ENCODE peak calls at places on chromosome 9, in eight cellular contexts. N is adrenal gland, D is IMR-90, T is HCT116, C is sigmoid colon, J is A549, E is transverse colon, I is uterus. Z is an unnamed sample.
A peak's percentile ranks its signal among the peaks of the same experiment; 100 is the strongest.

GRCh38 chr9:134614256-134614655 is 27.3 kb upstream of the COL5A1 start:
- DNase-seq in E (no peak), N (no peak), J (no peak), T (no peak), I (no peak), C (no peak), D (no peak), Z (no peak)

GRCh38 chr9:32968101-32969011 is 33.1 kb downstream of the APTX start:
- DNase-seq in E (peak; percentile 47), C (no peak), T (peak; percentile 6), N (peak; percentile 57), I (peak; percentile 47), J (peak; percentile 30), D (peak; percentile 57), Z (peak; percentile 82)

GRCh38 chr9:73038613-73039012 is 85.8 kb upstream of the ALDH1A1 start:
- DNase-seq in C (peak; percentile 84), T (no peak), E (peak; percentile 42), D (no peak), J (no peak), I (peak; percentile 68), N (peak; percentile 16), Z (peak; percentile 64)

GRCh38 chr9:38058452-38059232 is 10.4 kb downstream of the SHB start:
- DNase-seq in C (no peak), I (no peak), N (no peak), E (no peak), D (no peak), T (no peak), J (no peak), Z (no peak)

GRCh38 chr9:126745574-126746411 is 59.0 kb upstream of the ZBTB43 start:
- DNase-seq in N (no peak), I (no peak), E (no peak), T (no peak), C (no peak), J (no peak), D (no peak), Z (no peak)

GRCh38 chr9:20512106-20512505 is 110.2 kb downstream of the MLLT3 start:
- DNase-seq in C (no peak), I (no peak), J (peak; percentile 8), D (peak; percentile 72), E (no peak), N (no peak), T (no peak), Z (no peak)

GRCh38 chr9:133880851-133881634 is 111.1 kb downstream of the VAV2 start:
- DNase-seq in J (no peak), E (no peak), D (peak; percentile 29), C (no peak), T (no peak), I (no peak), N (no peak), Z (no peak)

GRCh38 chr9:16294371-16294770 is 576.1 kb downstream of the BNC2 start:
- DNase-seq in C (no peak), I (no peak), T (no peak), J (no peak), D (no peak), E (no peak), N (no peak), Z (no peak)

GRCh38 chr9:78921341-78921740 is 624.4 kb downstream of the PSAT1 start:
- DNase-seq in D (peak; percentile 43), E (no peak), T (no peak), I (no peak), N (no peak), J (no peak), C (no peak), Z (no peak)

GRCh38 chr9:126383395-126384104 is 56.9 kb downstream of the MVB12B start:
- DNase-seq in J (no peak), E (peak; percentile 6), N (peak; percentile 4), T (no peak), I (no peak), C (no peak), D (no peak), Z (no peak)

GRCh38 chr9:79611091-79611614 is 39.4 kb downstream of the TLE4 start:
- DNase-seq in E (no peak), D (peak; percentile 96), T (no peak), I (no peak), C (no peak), J (no peak), N (no peak), Z (no peak)

GRCh38 chr9:1979815-1980367 is 35.3 kb upstream of the SMARCA2 start:
- DNase-seq in I (no peak), C (no peak), T (no peak), N (no peak), D (peak; percentile 49), J (no peak), E (no peak), Z (no peak)

GRCh38 chr9:35733109-35733541 is 659 bp downstream of the CREB3 start:
- DNase-seq in N (no peak), D (peak; percentile 75), T (peak; percentile 79), J (peak; percentile 79), I (no peak), C (no peak), E (peak; percentile 47), Z (peak; percentile 25)

GRCh38 chr9:22158275-22158674 is 149.2 kb upstream of the CDKN2B start:
- DNase-seq in N (no peak), I (no peak), C (no peak), J (no peak), T (no peak), D (peak; percentile 12), E (no peak), Z (no peak)

GRCh38 chr9:137397675-137398423 is 25.1 kb downstream of the EXD3 start:
- DNase-seq in I (no peak), N (no peak), J (no peak), D (no peak), C (no peak), E (no peak), T (no peak), Z (no peak)

GRCh38 chr9:114908796-114909448 is 21.5 kb downstream of the TNFSF8 start:
- DNase-seq in T (no peak), N (no peak), I (no peak), J (no peak), E (no peak), D (peak; percentile 63), C (no peak), Z (no peak)

GRCh38 chr9:69671291-69671903 is 774 bp downstream of the APBA1 start:
- DNase-seq in T (no peak), D (no peak), E (peak; percentile 20), J (no peak), I (peak; percentile 16), C (no peak), N (peak; percentile 18), Z (peak; percentile 40)

GRCh38 chr9:15276328-15276969 is 30.6 kb downstream of the TTC39B start:
- DNase-seq in T (no peak), C (no peak), E (peak; percentile 61), I (no peak), J (no peak), D (no peak), N (no peak), Z (no peak)

GRCh38 chr9:16509946-16510504 is 360.4 kb downstream of the BNC2 start:
- DNase-seq in I (peak; percentile 70), J (no peak), D (peak; percentile 81), C (no peak), T (no peak), N (no peak), E (no peak), Z (no peak)

GRCh38 chr9:88989961-88990570 is 1.2 kb upstream of the S1PR3 start:
- DNase-seq in C (no peak), T (no peak), D (no peak), J (no peak), I (peak; percentile 14), N (no peak), E (no peak), Z (no peak)

GRCh38 chr9:81411961-81412360 is 277.4 kb downstream of the TLE1 start:
- DNase-seq in I (no peak), C (no peak), E (no peak), J (no peak), N (no peak), T (no peak), D (peak; percentile 65), Z (no peak)

GRCh38 chr9:120284796-120285195 is 295.2 kb downstream of the CDK5RAP2 start:
- DNase-seq in E (no peak), I (no peak), J (no peak), T (no peak), N (no peak), C (no peak), D (no peak), Z (no peak)

GRCh38 chr9:81465468-81466002 is 223.8 kb downstream of the TLE1 start:
- DNase-seq in E (no peak), N (no peak), D (peak; percentile 25), J (no peak), I (no peak), T (no peak), C (no peak), Z (no peak)

GRCh38 chr9:123746765-123747164 is 183.2 kb downstream of the DENND1A start:
- DNase-seq in I (no peak), J (no peak), T (no peak), D (no peak), C (no peak), E (no peak), N (no peak), Z (no peak)
- TF ChIP-seq POLR2A in I (no peak), J (no peak), T (no peak), D (no peak), C (no peak), E (no peak), N (no peak), Z (no peak)

DNA sequence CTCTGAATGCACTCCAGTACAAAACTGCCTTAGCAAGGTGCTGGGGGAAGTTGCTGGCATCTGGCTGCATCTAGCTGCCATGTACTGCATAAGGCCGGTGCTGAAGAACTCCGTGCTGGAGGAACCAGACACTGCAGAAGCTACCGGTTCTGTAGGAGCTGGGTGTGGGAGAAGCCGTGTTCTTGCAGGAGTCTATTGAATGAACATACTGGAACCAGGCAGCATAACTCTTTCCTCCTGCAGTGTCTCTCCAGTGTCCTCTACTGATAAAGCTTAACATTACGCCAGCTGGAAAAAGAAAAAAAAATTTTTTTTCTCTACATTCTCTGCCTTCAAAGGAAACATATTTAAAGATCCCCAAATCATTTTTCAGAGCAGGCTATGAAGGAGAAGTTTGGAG is 38.5 kb downstream of the VPS13A start:
- DNase-seq in T (no peak), D (peak; percentile 55), E (no peak), J (no peak), I (no peak), C (no peak), N (no peak), Z (peak; percentile 19)
- TF ChIP-seq CTCF in T (no peak), D (peak; percentile 53), E (no peak), J (peak; percentile 42), I (no peak), C (no peak), N (peak; percentile 19), Z (no peak)

DNA sequence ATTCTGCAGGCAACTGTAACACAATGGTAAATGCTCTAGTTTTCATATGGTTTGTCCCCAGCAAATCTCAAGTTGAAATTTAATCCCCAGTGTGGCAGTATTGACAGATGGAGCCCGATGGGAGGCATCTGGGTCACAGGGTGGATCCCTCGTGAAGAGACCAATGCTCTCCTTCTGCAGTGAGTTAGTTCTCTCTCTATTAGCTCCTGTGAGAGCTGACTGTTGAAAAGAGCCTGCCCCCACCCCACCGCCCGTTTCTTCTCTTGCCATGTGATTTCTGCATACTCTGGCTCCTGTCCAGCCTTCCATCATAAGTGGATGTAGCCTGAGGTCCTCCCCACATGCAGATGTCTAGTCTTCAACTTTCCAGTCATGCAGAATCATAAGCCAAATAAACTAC is 27.0 kb downstream of the IARS1 start:
- DNase-seq in N (no peak), C (no peak), I (no peak), D (no peak), E (no peak), T (no peak), J (no peak), Z (no peak)
- H3K4me1 ChIP-seq in N (peaks cover 9% of the 10 kb centered on the region), C (no peaks in the 10 kb centered on the region), I (no peaks in the 10 kb centered on the region), D (peaks cover 2% of the 10 kb centered on the region), E (no peaks in the 10 kb centered on the region), T (no peaks in the 10 kb centered on the region), J (no peaks in the 10 kb centered on the region), Z (no peaks in the 10 kb centered on the region)

GRCh38 chr9:104606202-104606601 is 775 bp upstream of the OR13C2 start:
- DNase-seq in T (no peak), C (no peak), N (no peak), I (no peak), E (no peak), J (no peak), D (no peak), Z (no peak)
- TF ChIP-seq POLR2A in T (no peak), C (no peak), N (no peak), I (no peak), E (no peak), J (no peak), D (no peak), Z (no peak)

Z was measured in testis.